ENCODE peak calls at places on chromosome 20, in seven cellular contexts. One of them, this sample, is unnamed.

GRCh38 chr20:63232235-63233060 is 3.3 kb upstream of the BIRC7 start:
- DNase-seq in cardiac muscle cell: peak
- DNase-seq in foreskin keratinocyte: no peak
- DNase-seq in astrocyte of the spinal cord: peak
- DNase-seq in cardiac fibroblast: peak
- DNase-seq in progenitor cell of endocrine pancreas: no peak
- DNase-seq in heart right ventricle: no peak
- DNase-seq in this sample: peak

GRCh38 chr20:32110173-32110704 is 725 bp downstream of the TM9SF4 start:
- DNase-seq in cardiac muscle cell: no peak
- DNase-seq in progenitor cell of endocrine pancreas: no peak
- DNase-seq in heart right ventricle: no peak
- DNase-seq in astrocyte of the spinal cord: no peak
- DNase-seq in cardiac fibroblast: no peak
- DNase-seq in foreskin keratinocyte: no peak
- DNase-seq in this sample: no peak

GRCh38 chr20:45933231-45934045 is 1.0 kb upstream of the PCIF1 start:
- DNase-seq in cardiac fibroblast: peak
- DNase-seq in astrocyte of the spinal cord: peak
- DNase-seq in progenitor cell of endocrine pancreas: peak
- DNase-seq in foreskin keratinocyte: peak
- DNase-seq in heart right ventricle: peak
- DNase-seq in cardiac muscle cell: peak
- DNase-seq in this sample: peak

GRCh38 chr20:58028123-58028522 is 200.3 kb downstream of the ANKRD60 start:
- DNase-seq in cardiac muscle cell: no peak
- DNase-seq in cardiac fibroblast: no peak
- DNase-seq in progenitor cell of endocrine pancreas: no peak
- DNase-seq in astrocyte of the spinal cord: no peak
- DNase-seq in heart right ventricle: no peak
- DNase-seq in foreskin keratinocyte: no peak
- DNase-seq in this sample: no peak

GRCh38 chr20:50670126-50670862 is 21.0 kb downstream of the RIPOR3 start:
- DNase-seq in heart right ventricle: no peak
- DNase-seq in progenitor cell of endocrine pancreas: no peak
- DNase-seq in foreskin keratinocyte: peak
- DNase-seq in cardiac fibroblast: no peak
- DNase-seq in astrocyte of the spinal cord: no peak
- DNase-seq in cardiac muscle cell: no peak
- DNase-seq in this sample: no peak

GRCh38 chr20:52410746-52411317 is 219.3 kb upstream of the ZFP64 start:
- DNase-seq in cardiac fibroblast: no peak
- DNase-seq in heart right ventricle: no peak
- DNase-seq in cardiac muscle cell: peak
- DNase-seq in progenitor cell of endocrine pancreas: no peak
- DNase-seq in astrocyte of the spinal cord: no peak
- DNase-seq in foreskin keratinocyte: no peak
- DNase-seq in this sample: no peak

GRCh38 chr20:34637245-34638185 is 39.4 kb downstream of the PIGU start:
- DNase-seq in astrocyte of the spinal cord: peak
- DNase-seq in cardiac muscle cell: peak
- DNase-seq in foreskin keratinocyte: no peak
- DNase-seq in heart right ventricle: peak
- DNase-seq in cardiac fibroblast: peak
- DNase-seq in progenitor cell of endocrine pancreas: no peak
- DNase-seq in this sample: peak

GRCh38 chr20:2578430-2579192 is 42.2 kb downstream of the TMC2 start:
- DNase-seq in cardiac muscle cell: no peak
- DNase-seq in foreskin keratinocyte: no peak
- DNase-seq in cardiac fibroblast: no peak
- DNase-seq in astrocyte of the spinal cord: no peak
- DNase-seq in progenitor cell of endocrine pancreas: no peak
- DNase-seq in heart right ventricle: no peak
- DNase-seq in this sample: no peak

GRCh38 chr20:24492031-24492607 is 22.7 kb downstream of the SYNDIG1 start:
- DNase-seq in cardiac fibroblast: no peak
- DNase-seq in progenitor cell of endocrine pancreas: no peak
- DNase-seq in heart right ventricle: no peak
- DNase-seq in astrocyte of the spinal cord: no peak
- DNase-seq in foreskin keratinocyte: no peak
- DNase-seq in cardiac muscle cell: no peak
- DNase-seq in this sample: no peak

GRCh38 chr20:55456316-55456940 is 548.9 kb downstream of the CBLN4 start:
- DNase-seq in heart right ventricle: no peak
- DNase-seq in cardiac muscle cell: no peak
- DNase-seq in cardiac fibroblast: no peak
- DNase-seq in foreskin keratinocyte: peak
- DNase-seq in progenitor cell of endocrine pancreas: no peak
- DNase-seq in astrocyte of the spinal cord: no peak
- DNase-seq in this sample: no peak

GRCh38 chr20:15637971-15638754 is 935.1 kb downstream of the KIF16B start:
- DNase-seq in cardiac muscle cell: no peak
- DNase-seq in progenitor cell of endocrine pancreas: no peak
- DNase-seq in cardiac fibroblast: no peak
- DNase-seq in heart right ventricle: no peak
- DNase-seq in astrocyte of the spinal cord: no peak
- DNase-seq in foreskin keratinocyte: no peak
- DNase-seq in this sample: no peak

GRCh38 chr20:58986286-58986967 is 5.4 kb downstream of the NELFCD start:
- DNase-seq in progenitor cell of endocrine pancreas: no peak
- DNase-seq in astrocyte of the spinal cord: no peak
- DNase-seq in heart right ventricle: no peak
- DNase-seq in cardiac muscle cell: no peak
- DNase-seq in cardiac fibroblast: no peak
- DNase-seq in foreskin keratinocyte: no peak
- DNase-seq in this sample: no peak

GRCh38 chr20:22342410-22342809 is 242.0 kb downstream of the FOXA2 start:
- DNase-seq in cardiac fibroblast: no peak
- DNase-seq in astrocyte of the spinal cord: no peak
- DNase-seq in progenitor cell of endocrine pancreas: no peak
- DNase-seq in heart right ventricle: no peak
- DNase-seq in cardiac muscle cell: no peak
- DNase-seq in foreskin keratinocyte: no peak
- DNase-seq in this sample: no peak

GRCh38 chr20:364905-365794 is 15.4 kb upstream of the TRIB3 start:
- DNase-seq in cardiac fibroblast: peak
- DNase-seq in cardiac muscle cell: no peak
- DNase-seq in astrocyte of the spinal cord: no peak
- DNase-seq in heart right ventricle: no peak
- DNase-seq in progenitor cell of endocrine pancreas: no peak
- DNase-seq in foreskin keratinocyte: peak
- DNase-seq in this sample: peak

GRCh38 chr20:55616367-55616766 is 389.0 kb downstream of the CBLN4 start:
- DNase-seq in progenitor cell of endocrine pancreas: no peak
- DNase-seq in foreskin keratinocyte: no peak
- DNase-seq in cardiac fibroblast: no peak
- DNase-seq in cardiac muscle cell: no peak
- DNase-seq in heart right ventricle: no peak
- DNase-seq in astrocyte of the spinal cord: no peak
- DNase-seq in this sample: no peak

GRCh38 chr20:4813839-4814695 is 92.4 kb downstream of the PRND start:
- DNase-seq in cardiac muscle cell: no peak
- DNase-seq in foreskin keratinocyte: no peak
- DNase-seq in astrocyte of the spinal cord: no peak
- DNase-seq in progenitor cell of endocrine pancreas: no peak
- DNase-seq in cardiac fibroblast: no peak
- DNase-seq in heart right ventricle: peak
- DNase-seq in this sample: no peak

GRCh38 chr20:38649275-38649891 is 47.8 kb downstream of the ARHGAP40 start:
- DNase-seq in progenitor cell of endocrine pancreas: no peak
- DNase-seq in foreskin keratinocyte: no peak
- DNase-seq in heart right ventricle: no peak
- DNase-seq in astrocyte of the spinal cord: no peak
- DNase-seq in cardiac fibroblast: peak
- DNase-seq in cardiac muscle cell: peak
- DNase-seq in this sample: peak
- TF ChIP-seq CTCF in progenitor cell of endocrine pancreas: peak
- TF ChIP-seq CTCF in foreskin keratinocyte: peak
- TF ChIP-seq CTCF in heart right ventricle: peak
- TF ChIP-seq CTCF in astrocyte of the spinal cord: peak
- TF ChIP-seq CTCF in cardiac fibroblast: peak
- TF ChIP-seq CTCF in cardiac muscle cell: peak
- TF ChIP-seq CTCF in this sample: peak

GRCh38 chr20:48892049-48892470 is 29.5 kb upstream of the ARFGEF2 start:
- DNase-seq in progenitor cell of endocrine pancreas: no peak
- DNase-seq in cardiac muscle cell: no peak
- DNase-seq in astrocyte of the spinal cord: no peak
- DNase-seq in foreskin keratinocyte: no peak
- DNase-seq in heart right ventricle: no peak
- DNase-seq in cardiac fibroblast: no peak
- DNase-seq in this sample: no peak

GRCh38 chr20:48889155-48889790 is 32.2 kb upstream of the ARFGEF2 start:
- DNase-seq in heart right ventricle: no peak
- DNase-seq in astrocyte of the spinal cord: no peak
- DNase-seq in foreskin keratinocyte: no peak
- DNase-seq in cardiac fibroblast: no peak
- DNase-seq in cardiac muscle cell: no peak
- DNase-seq in progenitor cell of endocrine pancreas: no peak
- DNase-seq in this sample: no peak

GRCh38 chr20:48891235-48892048 is 30.1 kb upstream of the ARFGEF2 start:
- DNase-seq in progenitor cell of endocrine pancreas: no peak
- DNase-seq in heart right ventricle: no peak
- DNase-seq in cardiac muscle cell: no peak
- DNase-seq in cardiac fibroblast: no peak
- DNase-seq in foreskin keratinocyte: no peak
- DNase-seq in astrocyte of the spinal cord: no peak
- DNase-seq in this sample: no peak

GRCh38 chr20:48893374-48893773 is 28.1 kb upstream of the ARFGEF2 start:
- DNase-seq in heart right ventricle: no peak
- DNase-seq in cardiac fibroblast: no peak
- DNase-seq in cardiac muscle cell: no peak
- DNase-seq in progenitor cell of endocrine pancreas: no peak
- DNase-seq in astrocyte of the spinal cord: no peak
- DNase-seq in foreskin keratinocyte: no peak
- DNase-seq in this sample: no peak

DNA sequence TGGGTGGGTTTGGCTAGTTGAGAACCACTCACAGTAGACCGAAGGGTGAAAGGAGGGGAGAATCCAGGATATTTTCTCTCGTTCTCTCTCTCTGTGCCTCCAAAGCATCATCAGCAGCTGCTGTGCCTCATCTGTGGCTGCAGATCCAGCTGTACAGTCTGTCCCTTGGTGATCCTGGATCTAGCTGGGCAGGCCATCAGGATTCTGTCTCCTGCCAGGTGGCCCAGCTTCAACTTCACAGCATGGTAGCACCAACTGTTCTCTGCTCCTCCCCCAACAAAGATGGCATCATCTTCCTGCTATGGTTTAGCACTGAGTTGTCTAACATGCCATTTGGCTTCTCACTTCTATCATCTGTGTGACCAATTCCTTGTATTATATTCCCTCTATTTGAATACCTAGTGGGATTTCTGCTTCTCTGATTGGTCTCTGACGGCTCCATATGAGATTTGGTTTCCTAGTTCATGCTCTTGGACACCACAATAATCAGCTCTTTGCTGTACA is 28.6 kb upstream of the ARFGEF2 start:
- DNase-seq in cardiac muscle cell: no peak
- DNase-seq in astrocyte of the spinal cord: no peak
- DNase-seq in foreskin keratinocyte: no peak
- DNase-seq in progenitor cell of endocrine pancreas: no peak
- DNase-seq in cardiac fibroblast: no peak
- DNase-seq in heart right ventricle: no peak
- DNase-seq in this sample: no peak
- TF ChIP-seq CTCF in cardiac muscle cell: no peak
- TF ChIP-seq CTCF in astrocyte of the spinal cord: no peak
- TF ChIP-seq CTCF in foreskin keratinocyte: no peak
- TF ChIP-seq CTCF in progenitor cell of endocrine pancreas: no peak
- TF ChIP-seq CTCF in cardiac fibroblast: no peak
- TF ChIP-seq CTCF in heart right ventricle: no peak
- TF ChIP-seq CTCF in this sample: no peak

GRCh38 chr20:11094711-11095110 is 420.9 kb upstream of the JAG1 start:
- DNase-seq in heart right ventricle: no peak
- DNase-seq in progenitor cell of endocrine pancreas: no peak
- DNase-seq in foreskin keratinocyte: no peak
- DNase-seq in cardiac muscle cell: no peak
- DNase-seq in cardiac fibroblast: no peak
- DNase-seq in astrocyte of the spinal cord: no peak
- DNase-seq in this sample: no peak

GRCh38 chr20:11101696-11102095 is 427.9 kb upstream of the JAG1 start:
- DNase-seq in heart right ventricle: no peak
- DNase-seq in astrocyte of the spinal cord: no peak
- DNase-seq in cardiac muscle cell: no peak
- DNase-seq in foreskin keratinocyte: no peak
- DNase-seq in cardiac fibroblast: no peak
- DNase-seq in progenitor cell of endocrine pancreas: no peak
- DNase-seq in this sample: no peak

GRCh38 chr20:11101243-11101642 is 427.4 kb upstream of the JAG1 start:
- DNase-seq in cardiac fibroblast: peak
- DNase-seq in progenitor cell of endocrine pancreas: no peak
- DNase-seq in astrocyte of the spinal cord: peak
- DNase-seq in foreskin keratinocyte: no peak
- DNase-seq in heart right ventricle: no peak
- DNase-seq in cardiac muscle cell: peak
- DNase-seq in this sample: no peak

GRCh38 chr20:11094196-11094595 is 420.4 kb upstream of the JAG1 start:
- DNase-seq in cardiac muscle cell: no peak
- DNase-seq in cardiac fibroblast: no peak
- DNase-seq in heart right ventricle: no peak
- DNase-seq in foreskin keratinocyte: no peak
- DNase-seq in progenitor cell of endocrine pancreas: no peak
- DNase-seq in astrocyte of the spinal cord: no peak
- DNase-seq in this sample: no peak

GRCh38 chr20:11098888-11099287 is 425.1 kb upstream of the JAG1 start:
- DNase-seq in progenitor cell of endocrine pancreas: no peak
- DNase-seq in cardiac muscle cell: no peak
- DNase-seq in astrocyte of the spinal cord: peak
- DNase-seq in cardiac fibroblast: no peak
- DNase-seq in heart right ventricle: no peak
- DNase-seq in foreskin keratinocyte: no peak
- DNase-seq in this sample: no peak
- TF ChIP-seq CTCF in progenitor cell of endocrine pancreas: no peak
- TF ChIP-seq CTCF in cardiac muscle cell: no peak
- TF ChIP-seq CTCF in astrocyte of the spinal cord: peak
- TF ChIP-seq CTCF in cardiac fibroblast: no peak
- TF ChIP-seq CTCF in heart right ventricle: peak
- TF ChIP-seq CTCF in foreskin keratinocyte: peak
- TF ChIP-seq CTCF in this sample: peak

DNA sequence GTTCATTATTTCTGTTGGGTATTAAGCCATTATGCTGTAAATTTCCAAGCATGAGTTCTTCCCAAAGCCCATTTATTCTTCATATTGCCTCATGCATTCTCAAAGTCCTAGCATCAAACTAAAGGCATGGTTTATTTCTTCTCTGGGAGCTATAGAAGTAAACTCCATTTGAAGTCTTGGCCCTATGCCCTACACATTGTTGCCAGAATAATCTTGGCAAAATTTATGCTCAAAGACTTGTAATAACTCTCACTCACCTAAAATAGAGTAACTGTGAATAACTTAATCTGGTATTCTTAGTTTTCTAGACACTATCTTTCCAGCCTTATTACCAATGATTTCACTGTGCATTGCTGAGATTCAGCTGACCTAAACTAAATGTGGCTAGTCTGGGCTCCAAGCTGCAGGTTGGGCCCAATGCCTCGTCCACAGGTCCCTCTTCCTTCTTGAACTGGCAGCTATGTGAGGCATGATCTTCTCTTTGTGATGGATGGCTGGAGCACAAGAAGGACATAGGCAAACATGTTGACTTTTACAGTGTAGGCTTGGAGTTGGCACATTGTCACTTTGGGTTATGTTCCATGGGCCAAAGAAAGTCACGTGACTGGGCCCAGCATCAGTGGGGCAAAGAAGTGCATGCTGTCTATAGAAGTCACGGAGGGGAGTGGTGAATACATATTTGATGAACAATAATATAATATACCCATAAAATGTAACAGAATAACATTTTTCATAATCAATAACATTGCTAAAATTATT is 39.1 kb upstream of the ANKEF1 start:
- DNase-seq in astrocyte of the spinal cord: no peak
- DNase-seq in cardiac fibroblast: no peak
- DNase-seq in cardiac muscle cell: no peak
- DNase-seq in progenitor cell of endocrine pancreas: no peak
- DNase-seq in foreskin keratinocyte: no peak
- DNase-seq in heart right ventricle: no peak
- DNase-seq in this sample: no peak
- TF ChIP-seq CTCF in astrocyte of the spinal cord: no peak
- TF ChIP-seq CTCF in cardiac fibroblast: no peak
- TF ChIP-seq CTCF in cardiac muscle cell: no peak
- TF ChIP-seq CTCF in progenitor cell of endocrine pancreas: no peak
- TF ChIP-seq CTCF in foreskin keratinocyte: no peak
- TF ChIP-seq CTCF in heart right ventricle: no peak
- TF ChIP-seq CTCF in this sample: no peak